ENCODE peak calls at places on chromosome 1, in seven cellular contexts. L is lung; X is OCI-LY7; N is CD4-positive, alpha-beta memory T cell; B is tibial artery; T is ovary; D is psoas muscle. F is an unnamed sample.

GRCh38 chr1:172401907-172402306 is 18.6 kb upstream of the C1orf105 start:
- DNase-seq in B (no peak), N (no peak), L (no peak), T (no peak), D (no peak), X (peak), F (no peak)

GRCh38 chr1:6001992-6002576 is 9.9 kb upstream of the NPHP4 start:
- DNase-seq in X (no peak), N (no peak), D (peak), T (no peak), L (no peak), B (no peak), F (no peak)

GRCh38 chr1:199490804-199491527 is 536.5 kb upstream of the NR5A2 start:
- DNase-seq in D (no peak), T (no peak), L (no peak), N (no peak), X (no peak), B (no peak), F (no peak)

GRCh38 chr1:121519042-121519755 is 334.4 kb downstream of the SRGAP2C start:
- DNase-seq in D (peak), L (peak), B (peak), X (peak), N (peak), T (no peak), F (peak)

GRCh38 chr1:50666849-50667248 is 243.6 kb upstream of the DMRTA2 start:
- DNase-seq in T (no peak), L (no peak), D (no peak), B (no peak), X (no peak), N (no peak), F (no peak)

GRCh38 chr1:110203021-110203661 is 7.0 kb upstream of the KCNC4 start:
- DNase-seq in X (peak), T (no peak), B (peak), N (peak), L (peak), D (no peak), F (peak)

GRCh38 chr1:8970870-8971337 is 25.2 kb downstream of the CA6 start:
- DNase-seq in N (peak), B (no peak), T (no peak), X (peak), L (no peak), D (no peak), F (peak)

GRCh38 chr1:27349784-27350672 is 8.2 kb downstream of the SYTL1 start:
- DNase-seq in X (no peak), T (peak), L (peak), B (no peak), N (no peak), D (peak), F (no peak)

GRCh38 chr1:244941121-244941520 is 76.8 kb upstream of the HNRNPU start:
- DNase-seq in L (no peak), N (no peak), B (no peak), X (peak), T (no peak), D (no peak), F (no peak)

GRCh38 chr1:167438171-167439138 is 79.9 kb downstream of the CD247 start:
- DNase-seq in B (no peak), X (no peak), D (no peak), N (peak), T (no peak), L (no peak), F (no peak)

GRCh38 chr1:192559115-192560006 is 16.2 kb upstream of the RGS1 start:
- DNase-seq in T (no peak), D (no peak), L (no peak), B (peak), X (no peak), N (no peak), F (no peak)

GRCh38 chr1:223802602-223803001 is 43.1 kb downstream of the TP53BP2 start:
- DNase-seq in T (no peak), B (no peak), N (no peak), L (no peak), D (no peak), X (no peak), F (no peak)

GRCh38 chr1:228405979-228406265 is 713 bp downstream of the TRIM11 start:
- DNase-seq in B (no peak), N (no peak), X (peak), L (no peak), D (no peak), T (no peak), F (peak)

GRCh38 chr1:111204211-111204883 is 3.9 kb upstream of the DENND2D start:
- DNase-seq in B (no peak), D (peak), L (peak), X (peak), T (peak), N (peak), F (peak)

GRCh38 chr1:107689157-107689556 is 275.8 kb downstream of the VAV3 start:
- DNase-seq in X (no peak), D (no peak), T (no peak), B (no peak), N (no peak), L (no peak), F (no peak)

GRCh38 chr1:116881879-116882520 is 27.7 kb upstream of the PTGFRN start:
- DNase-seq in N (peak), X (peak), T (no peak), B (peak), L (peak), D (no peak), F (peak)

GRCh38 chr1:65119951-65120350 is 28.1 kb upstream of the AK4 start:
- DNase-seq in B (no peak), L (no peak), T (no peak), N (no peak), D (no peak), X (no peak), F (no peak)

GRCh38 chr1:211327341-211327921 is 798 bp downstream of the TRAF5 start:
- DNase-seq in B (no peak), X (peak), T (peak), L (no peak), N (peak), D (no peak), F (peak)

GRCh38 chr1:56645663-56646330 is 683 bp downstream of the PRKAA2 start:
- DNase-seq in D (no peak), B (peak), T (no peak), X (no peak), N (no peak), L (no peak), F (no peak)

GRCh38 chr1:67987046-67987799 is 63.2 kb downstream of the DIRAS3 start:
- DNase-seq in X (no peak), T (peak), B (no peak), N (no peak), D (no peak), L (no peak), F (no peak)
- H3K27ac ChIP-seq in X (no peak), T (no peak), B (no peak), N (no peak), D (no peak), L (no peak), F (no peak)

GRCh38 chr1:231408528-231409094 is 13.5 kb downstream of the EGLN1 start:
- DNase-seq in D (no peak), L (no peak), B (no peak), N (no peak), X (no peak), T (no peak), F (no peak)
- H3K27ac ChIP-seq in D (peak), L (no peak), B (peak), N (no peak), X (no peak), T (no peak), F (no peak)

GRCh38 chr1:89100366-89100765 is 25.5 kb downstream of the GBP2 start:
- DNase-seq in D (no peak), N (no peak), X (no peak), L (no peak), B (no peak), T (no peak), F (no peak)

GRCh38 chr1:89089962-89090361 is 25.0 kb upstream of the GBP1 start:
- DNase-seq in D (no peak), T (no peak), X (no peak), B (no peak), L (no peak), N (no peak), F (no peak)

GRCh38 chr1:89095737-89096136 is 30.2 kb downstream of the GBP2 start:
- DNase-seq in T (no peak), X (no peak), L (no peak), N (no peak), B (no peak), D (no peak), F (no peak)
- H3K27ac ChIP-seq in T (no peak), X (no peak), L (no peak), N (no peak), B (no peak), D (no peak), F (no peak)

DNA sequence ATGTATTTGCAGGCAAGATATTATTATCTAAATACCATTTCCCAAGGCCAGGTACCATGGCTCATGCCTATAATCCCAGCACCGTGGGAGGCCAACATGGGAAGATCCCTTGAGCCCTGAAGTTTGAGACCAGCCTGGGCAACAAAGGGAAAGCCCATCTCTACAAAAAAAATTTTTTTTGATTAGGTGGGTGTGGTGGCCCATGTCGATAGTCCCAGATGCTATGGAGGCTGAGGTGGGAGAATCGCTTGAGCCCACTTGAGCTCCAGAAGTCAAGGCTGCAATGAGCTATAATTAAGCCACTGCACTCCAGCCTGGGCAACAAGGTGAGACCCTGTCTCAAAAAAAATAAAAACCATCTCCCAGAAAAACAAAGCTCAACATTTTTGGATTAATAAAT is 2.2 kb downstream of the STMN1 start:
- DNase-seq in X (no peak), B (no peak), L (no peak), T (no peak), D (no peak), N (no peak), F (no peak)
- H3K27ac ChIP-seq in X (no peak), B (no peak), L (no peak), T (no peak), D (no peak), N (no peak), F (no peak)

GRCh38 chr1:226640288-226640687 is 91.7 kb downstream of the STUM start:
- DNase-seq in N (no peak), T (no peak), L (no peak), X (no peak), D (peak), B (no peak), F (no peak)
- H3K27ac ChIP-seq in N (no peak), T (no peak), L (no peak), X (no peak), D (no peak), B (no peak), F (no peak)

GRCh38 chr1:904271-904950 is 19.3 kb upstream of the SAMD11 start:
- DNase-seq in T (peak), L (peak), N (peak), B (peak), X (peak), D (peak), F (peak)
- H3K27ac ChIP-seq in T (no peak), L (no peak), N (no peak), B (peak), X (no peak), D (no peak), F (no peak)